ENCODE peak calls at places on chromosomes 6 and 20, in ten cellular contexts. One of them, this sample, is unnamed.

GRCh38 chr20:33654680-33655161 is 7.4 kb upstream of the C20orf144 start:
- DNase-seq in heart left ventricle: no peak
- DNase-seq in GM23248: no peak
- DNase-seq in effector memory CD4-positive, alpha-beta T cell: no peak
- DNase-seq in thyroid gland: no peak
- DNase-seq in neural progenitor cell: no peak
- DNase-seq in psoas muscle: no peak
- DNase-seq in upper lobe of right lung: no peak
- DNase-seq in A549: no peak
- DNase-seq in H9: no peak
- DNase-seq in this sample: no peak

GRCh38 chr6:160952633-160953281 is 38.8 kb upstream of the MAP3K4 start:
- DNase-seq in effector memory CD4-positive, alpha-beta T cell: no peak
- DNase-seq in heart left ventricle: no peak
- DNase-seq in psoas muscle: no peak
- DNase-seq in thyroid gland: no peak
- DNase-seq in neural progenitor cell: peak; percentile 80
- DNase-seq in A549: no peak
- DNase-seq in GM23248: peak; percentile 45
- DNase-seq in H9: no peak
- DNase-seq in upper lobe of right lung: no peak
- DNase-seq in this sample: no peak

GRCh38 chr6:157374889-157375443 is 6.0 kb upstream of the ZDHHC14 start:
- DNase-seq in GM23248: no peak
- DNase-seq in thyroid gland: no peak
- DNase-seq in A549: no peak
- DNase-seq in H9: no peak
- DNase-seq in upper lobe of right lung: no peak
- DNase-seq in neural progenitor cell: peak; percentile 53
- DNase-seq in psoas muscle: no peak
- DNase-seq in effector memory CD4-positive, alpha-beta T cell: no peak
- DNase-seq in heart left ventricle: no peak
- DNase-seq in this sample: no peak

GRCh38 chr6:82878812-82879211 is 186.8 kb downstream of the UBE3D start:
- DNase-seq in A549: no peak
- DNase-seq in thyroid gland: no peak
- DNase-seq in neural progenitor cell: no peak
- DNase-seq in GM23248: no peak
- DNase-seq in effector memory CD4-positive, alpha-beta T cell: no peak
- DNase-seq in upper lobe of right lung: no peak
- DNase-seq in heart left ventricle: no peak
- DNase-seq in H9: no peak
- DNase-seq in psoas muscle: no peak
- DNase-seq in this sample: no peak

GRCh38 chr6:36029464-36029863 is 1.9 kb downstream of the MAPK14 start:
- DNase-seq in neural progenitor cell: no peak
- DNase-seq in upper lobe of right lung: no peak
- DNase-seq in thyroid gland: no peak
- DNase-seq in A549: no peak
- DNase-seq in psoas muscle: no peak
- DNase-seq in effector memory CD4-positive, alpha-beta T cell: no peak
- DNase-seq in heart left ventricle: no peak
- DNase-seq in GM23248: peak; percentile 84
- DNase-seq in H9: no peak
- DNase-seq in this sample: no peak

GRCh38 chr6:111423960-111424846 is 58.8 kb downstream of the REV3L start:
- DNase-seq in neural progenitor cell: no peak
- DNase-seq in GM23248: peak; percentile 21
- DNase-seq in thyroid gland: peak; percentile 70
- DNase-seq in H9: no peak
- DNase-seq in upper lobe of right lung: no peak
- DNase-seq in psoas muscle: no peak
- DNase-seq in heart left ventricle: peak; percentile 38
- DNase-seq in A549: no peak
- DNase-seq in effector memory CD4-positive, alpha-beta T cell: no peak
- DNase-seq in this sample: no peak

GRCh38 chr6:39777218-39777617 is 15.0 kb upstream of the DAAM2 start:
- DNase-seq in GM23248: no peak
- DNase-seq in A549: no peak
- DNase-seq in psoas muscle: no peak
- DNase-seq in upper lobe of right lung: no peak
- DNase-seq in neural progenitor cell: peak; percentile 59
- DNase-seq in H9: no peak
- DNase-seq in thyroid gland: no peak
- DNase-seq in heart left ventricle: no peak
- DNase-seq in effector memory CD4-positive, alpha-beta T cell: no peak
- DNase-seq in this sample: no peak

GRCh38 chr20:8318999-8319614 is 187.0 kb downstream of the PLCB1 start:
- DNase-seq in upper lobe of right lung: no peak
- DNase-seq in thyroid gland: no peak
- DNase-seq in effector memory CD4-positive, alpha-beta T cell: no peak
- DNase-seq in GM23248: no peak
- DNase-seq in A549: no peak
- DNase-seq in psoas muscle: no peak
- DNase-seq in neural progenitor cell: no peak
- DNase-seq in H9: no peak
- DNase-seq in heart left ventricle: no peak
- DNase-seq in this sample: no peak

GRCh38 chr6:149094156-149094555 is 223.4 kb upstream of the TAB2 start:
- DNase-seq in neural progenitor cell: peak; percentile 18
- DNase-seq in psoas muscle: no peak
- DNase-seq in upper lobe of right lung: no peak
- DNase-seq in effector memory CD4-positive, alpha-beta T cell: no peak
- DNase-seq in A549: no peak
- DNase-seq in heart left ventricle: no peak
- DNase-seq in thyroid gland: peak; percentile 50
- DNase-seq in H9: no peak
- DNase-seq in GM23248: peak; percentile 27
- DNase-seq in this sample: no peak

GRCh38 chr20:3732327-3733118 is at the start of gene HSPA12B:
- DNase-seq in GM23248: peak; percentile 24
- DNase-seq in psoas muscle: no peak
- DNase-seq in heart left ventricle: no peak
- DNase-seq in upper lobe of right lung: peak; percentile 62
- DNase-seq in H9: peak; percentile 56
- DNase-seq in thyroid gland: no peak
- DNase-seq in A549: no peak
- DNase-seq in effector memory CD4-positive, alpha-beta T cell: no peak
- DNase-seq in neural progenitor cell: peak; percentile 80
- DNase-seq in this sample: no peak

GRCh38 chr6:128370072-128370471 is 150.3 kb downstream of the PTPRK start:
- DNase-seq in upper lobe of right lung: no peak
- DNase-seq in neural progenitor cell: no peak
- DNase-seq in A549: peak; percentile 3
- DNase-seq in effector memory CD4-positive, alpha-beta T cell: no peak
- DNase-seq in GM23248: peak; percentile 88
- DNase-seq in thyroid gland: no peak
- DNase-seq in heart left ventricle: no peak
- DNase-seq in H9: no peak
- DNase-seq in psoas muscle: no peak
- DNase-seq in this sample: no peak

GRCh38 chr6:84258866-84259265 is 31.4 kb upstream of the CEP162 start:
- DNase-seq in heart left ventricle: no peak
- DNase-seq in A549: no peak
- DNase-seq in effector memory CD4-positive, alpha-beta T cell: no peak
- DNase-seq in thyroid gland: no peak
- DNase-seq in upper lobe of right lung: no peak
- DNase-seq in neural progenitor cell: no peak
- DNase-seq in psoas muscle: no peak
- DNase-seq in GM23248: no peak
- DNase-seq in H9: no peak
- DNase-seq in this sample: no peak

GRCh38 chr20:1992359-1992758 is 1.5 kb downstream of the PDYN start:
- DNase-seq in upper lobe of right lung: no peak
- DNase-seq in effector memory CD4-positive, alpha-beta T cell: no peak
- DNase-seq in thyroid gland: no peak
- DNase-seq in neural progenitor cell: no peak
- DNase-seq in psoas muscle: no peak
- DNase-seq in GM23248: no peak
- DNase-seq in heart left ventricle: no peak
- DNase-seq in H9: no peak
- DNase-seq in A549: no peak
- DNase-seq in this sample: no peak

GRCh38 chr20:2516399-2516798 is 7.7 kb upstream of the ZNF343 start:
- DNase-seq in GM23248: no peak
- DNase-seq in H9: no peak
- DNase-seq in thyroid gland: no peak
- DNase-seq in effector memory CD4-positive, alpha-beta T cell: no peak
- DNase-seq in neural progenitor cell: no peak
- DNase-seq in A549: no peak
- DNase-seq in psoas muscle: no peak
- DNase-seq in heart left ventricle: no peak
- DNase-seq in upper lobe of right lung: no peak
- DNase-seq in this sample: no peak

GRCh38 chr20:843908-844307 is 10.4 kb downstream of the FAM110A start:
- DNase-seq in A549: no peak
- DNase-seq in effector memory CD4-positive, alpha-beta T cell: no peak
- DNase-seq in H9: no peak
- DNase-seq in GM23248: no peak
- DNase-seq in thyroid gland: no peak
- DNase-seq in heart left ventricle: no peak
- DNase-seq in psoas muscle: no peak
- DNase-seq in neural progenitor cell: no peak
- DNase-seq in upper lobe of right lung: no peak
- DNase-seq in this sample: no peak

GRCh38 chr20:33732166-33732970 is 572 bp downstream of the ZNF341 start:
- DNase-seq in effector memory CD4-positive, alpha-beta T cell: peak; percentile 82
- DNase-seq in H9: peak; percentile 83
- DNase-seq in heart left ventricle: peak; percentile 91
- DNase-seq in A549: peak; percentile 18
- DNase-seq in upper lobe of right lung: peak; percentile 96
- DNase-seq in psoas muscle: peak; percentile 87
- DNase-seq in neural progenitor cell: no peak
- DNase-seq in GM23248: peak; percentile 84
- DNase-seq in thyroid gland: peak; percentile 90
- DNase-seq in this sample: peak; percentile 80

GRCh38 chr6:131251593-131252204 is 116.4 kb downstream of the AKAP7 start:
- DNase-seq in effector memory CD4-positive, alpha-beta T cell: no peak
- DNase-seq in upper lobe of right lung: no peak
- DNase-seq in thyroid gland: no peak
- DNase-seq in psoas muscle: no peak
- DNase-seq in H9: no peak
- DNase-seq in heart left ventricle: no peak
- DNase-seq in neural progenitor cell: no peak
- DNase-seq in GM23248: no peak
- DNase-seq in A549: no peak
- DNase-seq in this sample: no peak
- H3K27ac ChIP-seq in effector memory CD4-positive, alpha-beta T cell: no peak overlapping the region
- H3K27ac ChIP-seq in upper lobe of right lung: no peak overlapping the region
- H3K27ac ChIP-seq in thyroid gland: no peak overlapping the region
- H3K27ac ChIP-seq in psoas muscle: no peak overlapping the region
- H3K27ac ChIP-seq in H9: no peak overlapping the region
- H3K27ac ChIP-seq in heart left ventricle: no peak overlapping the region
- H3K27ac ChIP-seq in neural progenitor cell: no peak overlapping the region
- H3K27ac ChIP-seq in GM23248: no peak overlapping the region
- H3K27ac ChIP-seq in A549: no peak overlapping the region
- H3K27ac ChIP-seq in this sample: no peak overlapping the region

GRCh38 chr6:89372506-89372901 is 20.0 kb upstream of the UBE2J1 start:
- DNase-seq in neural progenitor cell: no peak
- DNase-seq in effector memory CD4-positive, alpha-beta T cell: no peak
- DNase-seq in H9: no peak
- DNase-seq in GM23248: no peak
- DNase-seq in psoas muscle: no peak
- DNase-seq in A549: no peak
- DNase-seq in upper lobe of right lung: no peak
- DNase-seq in thyroid gland: peak; percentile 17
- DNase-seq in heart left ventricle: no peak
- DNase-seq in this sample: peak; percentile 15
- H3K27ac ChIP-seq in neural progenitor cell: no peak overlapping the region
- H3K27ac ChIP-seq in effector memory CD4-positive, alpha-beta T cell: no peak overlapping the region
- H3K27ac ChIP-seq in H9: no peak overlapping the region
- H3K27ac ChIP-seq in GM23248: no peak overlapping the region
- H3K27ac ChIP-seq in psoas muscle: peak overlapping the region; percentile 53
- H3K27ac ChIP-seq in A549: no peak overlapping the region
- H3K27ac ChIP-seq in upper lobe of right lung: no peak overlapping the region
- H3K27ac ChIP-seq in thyroid gland: peak overlapping the region; percentile 56
- H3K27ac ChIP-seq in heart left ventricle: no peak overlapping the region
- H3K27ac ChIP-seq in this sample: no peak overlapping the region

DNA sequence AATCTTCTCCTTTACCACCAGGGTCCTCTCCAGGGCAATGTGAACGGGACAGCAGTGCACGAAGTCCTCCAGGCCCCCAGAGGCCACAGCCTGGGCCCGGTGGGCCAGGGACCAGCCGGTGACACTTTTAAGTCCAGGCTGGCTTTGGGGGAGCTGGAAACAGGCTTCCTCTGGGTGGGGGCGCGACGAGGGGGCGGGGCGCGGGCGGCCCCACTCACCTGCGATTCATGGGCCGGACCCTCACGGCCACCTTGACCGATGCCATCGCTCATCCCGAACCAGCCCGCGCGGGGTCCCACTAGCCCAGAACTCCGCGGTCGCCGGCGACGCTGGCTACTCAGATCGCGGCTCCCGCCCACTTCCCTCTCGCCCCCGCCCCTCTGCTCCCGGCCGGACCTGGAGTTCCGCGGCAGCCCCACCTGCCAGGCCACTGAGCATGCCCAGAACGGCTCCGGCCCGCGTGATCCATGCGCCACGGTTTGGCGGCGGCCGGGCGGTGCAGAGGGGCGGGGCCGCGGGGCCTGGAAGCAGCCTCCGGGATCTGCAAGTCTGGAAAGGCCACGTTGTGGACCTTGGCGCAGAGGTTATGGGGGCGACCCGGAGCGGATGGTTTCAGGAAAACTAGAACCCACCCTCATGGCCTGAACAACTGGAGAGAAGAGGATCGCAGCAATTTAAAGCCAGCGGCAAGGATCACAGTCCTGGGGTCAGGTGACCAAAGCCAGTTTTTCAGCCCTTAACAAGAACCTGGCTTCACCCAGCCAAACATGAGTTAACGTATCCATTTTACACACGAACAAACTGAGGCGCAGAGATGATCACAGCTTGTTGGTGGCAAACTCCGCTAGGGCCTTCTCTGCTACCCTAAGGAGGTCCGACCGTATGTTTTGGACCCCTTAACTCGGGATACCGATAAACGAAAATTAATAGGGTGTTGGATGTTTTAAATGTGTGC is at the start of gene KIF16B:
- DNase-seq in H9: peak; percentile 96
- DNase-seq in GM23248: peak; percentile 90
- DNase-seq in psoas muscle: peak; percentile 92
- DNase-seq in upper lobe of right lung: peak; percentile 96
- DNase-seq in heart left ventricle: peak; percentile 93
- DNase-seq in effector memory CD4-positive, alpha-beta T cell: peak; percentile 73
- DNase-seq in thyroid gland: peak; percentile 96
- DNase-seq in A549: peak; percentile 85
- DNase-seq in neural progenitor cell: peak; percentile 97
- DNase-seq in this sample: peak; percentile 79
- H3K27ac ChIP-seq in H9: no peak within 1 kb of the TSS
- H3K27ac ChIP-seq in GM23248: no peak within 1 kb of the TSS
- H3K27ac ChIP-seq in psoas muscle: peak within 1 kb of the TSS; percentile 85
- H3K27ac ChIP-seq in upper lobe of right lung: peak within 1 kb of the TSS; percentile 73
- H3K27ac ChIP-seq in heart left ventricle: peak within 1 kb of the TSS; percentile 66
- H3K27ac ChIP-seq in effector memory CD4-positive, alpha-beta T cell: peak within 1 kb of the TSS; percentile 3
- H3K27ac ChIP-seq in thyroid gland: peak within 1 kb of the TSS; percentile 65
- H3K27ac ChIP-seq in A549: peak within 1 kb of the TSS; percentile 90
- H3K27ac ChIP-seq in neural progenitor cell: no peak within 1 kb of the TSS
- H3K27ac ChIP-seq in this sample: peak within 1 kb of the TSS; percentile 33

DNA sequence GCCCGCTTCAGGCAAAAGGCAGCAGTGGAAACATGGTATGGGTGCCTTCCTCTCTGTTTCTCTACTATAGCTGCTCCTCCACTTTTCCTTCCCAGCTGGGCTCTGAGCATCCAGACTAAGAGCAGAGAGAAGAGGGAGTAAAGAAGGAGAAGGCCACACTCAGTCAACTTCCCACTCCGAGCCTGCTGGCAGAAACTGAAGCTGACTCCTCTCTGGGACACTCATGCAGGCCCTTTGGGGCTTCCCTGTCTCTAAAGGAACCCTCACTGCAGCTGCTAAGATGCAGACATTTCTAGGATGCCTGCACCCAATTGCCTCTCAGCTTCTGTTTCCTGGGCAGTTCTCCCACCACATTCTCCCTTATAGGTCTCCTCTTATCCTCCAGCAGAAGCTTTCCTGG is 88.9 kb downstream of the FRK start:
- DNase-seq in effector memory CD4-positive, alpha-beta T cell: no peak
- DNase-seq in H9: no peak
- DNase-seq in thyroid gland: no peak
- DNase-seq in heart left ventricle: no peak
- DNase-seq in neural progenitor cell: no peak
- DNase-seq in GM23248: no peak
- DNase-seq in upper lobe of right lung: no peak
- DNase-seq in A549: no peak
- DNase-seq in psoas muscle: no peak
- DNase-seq in this sample: no peak
- H3K27ac ChIP-seq in effector memory CD4-positive, alpha-beta T cell: no peak overlapping the region
- H3K27ac ChIP-seq in H9: no peak overlapping the region
- H3K27ac ChIP-seq in thyroid gland: no peak overlapping the region
- H3K27ac ChIP-seq in heart left ventricle: no peak overlapping the region
- H3K27ac ChIP-seq in neural progenitor cell: no peak overlapping the region
- H3K27ac ChIP-seq in GM23248: no peak overlapping the region
- H3K27ac ChIP-seq in upper lobe of right lung: no peak overlapping the region
- H3K27ac ChIP-seq in A549: no peak overlapping the region
- H3K27ac ChIP-seq in psoas muscle: no peak overlapping the region
- H3K27ac ChIP-seq in this sample: no peak overlapping the region

This sample was measured in CD8-positive, alpha-beta T cell.